ENCODE peak calls at places on chromosomes 4 and X, in ten cellular contexts. G is CD8-positive, alpha-beta memory T cell; Y is fibroblast of lung; L is GM23248; H is neuronal stem cell; O is neural progenitor cell; U is upper lobe of right lung; B is psoas muscle; W is H9; A is spleen. X is an unnamed sample.

GRCh38 chr4:110518889-110519490 is 43.0 kb downstream of the ENPEP start:
- DNase-seq in G (peak; percentile 11), L (peak; percentile 57), B (no peak), Y (peak; percentile 39), A (no peak), O (peak; percentile 38), W (no peak), H (no peak), U (no peak), X (no peak)

GRCh38 chr4:128908735-128909134 is 99.2 kb downstream of the JADE1 start:
- DNase-seq in L (no peak), U (no peak), B (no peak), O (no peak), H (no peak), G (no peak), W (no peak), A (no peak), Y (peak; percentile 33), X (no peak)

GRCh38 chr4:88211473-88212252 is 53.2 kb upstream of the ABCG2 start:
- DNase-seq in A (no peak), Y (peak; percentile 59), H (peak; percentile 72), W (no peak), L (peak; percentile 55), B (no peak), U (no peak), O (peak; percentile 63), G (peak; percentile 46), X (no peak)

GRCh38 chr4:176377705-176378302 is 58.0 kb downstream of the SPCS3 start:
- DNase-seq in Y (peak; percentile 51), H (no peak), G (no peak), L (peak; percentile 50), B (no peak), W (no peak), O (no peak), U (no peak), A (no peak), X (no peak)

GRCh38 chr4:168978001-168978700 is 31.9 kb downstream of the CBR4 start:
- DNase-seq in L (peak; percentile 66), W (no peak), O (no peak), Y (no peak), G (no peak), H (no peak), B (no peak), A (no peak), U (no peak), X (no peak)

GRCh38 chr4:158856852-158857251 is 88.0 kb downstream of the FNIP2 start:
- DNase-seq in Y (peak; percentile 77), O (peak; percentile 34), L (peak; percentile 64), A (no peak), B (no peak), U (no peak), W (no peak), G (no peak), H (no peak), X (no peak)

GRCh38 chr4:98754736-98755135 is 96.3 kb upstream of the TSPAN5 start:
- DNase-seq in W (no peak), Y (no peak), H (no peak), A (no peak), O (no peak), L (no peak), B (no peak), U (no peak), G (no peak), X (no peak)

GRCh38 chr4:152652102-152652501 is 27.7 kb downstream of the TMEM154 start:
- DNase-seq in O (no peak), W (no peak), B (no peak), U (no peak), Y (no peak), L (no peak), A (no peak), H (no peak), G (no peak), X (no peak)

GRCh38 chr4:123976285-123976684 is 579.7 kb downstream of the SPRY1 start:
- DNase-seq in W (no peak), U (no peak), H (peak; percentile 56), G (no peak), L (no peak), B (no peak), Y (peak; percentile 68), O (peak; percentile 65), A (no peak), X (no peak)

GRCh38 chr4:24809376-24809775 is 14.0 kb downstream of the SOD3 start:
- DNase-seq in O (peak; percentile 31), G (no peak), A (no peak), W (peak; percentile 51), B (no peak), U (no peak), Y (no peak), H (no peak), L (peak; percentile 12), X (no peak)

GRCh38 chrX:53266914-53267313 is 14.5 kb downstream of the IQSEC2 start:
- DNase-seq in W (no peak), A (no peak), U (no peak), H (no peak), O (no peak), B (no peak), Y (no peak), L (no peak), G (no peak), X (no peak)

GRCh38 chr4:69881173-69881773 is 21.3 kb upstream of the SULT1E1 start:
- DNase-seq in U (no peak), G (peak; percentile 42), O (peak; percentile 63), Y (peak; percentile 77), B (no peak), L (peak; percentile 77), H (peak; percentile 6), W (peak; percentile 26), A (no peak), X (no peak)

GRCh38 chr4:108370291-108370690 is 201.6 kb upstream of the LEF1 start:
- DNase-seq in L (no peak), O (peak; percentile 45), W (no peak), G (peak; percentile 49), H (no peak), A (no peak), B (no peak), U (no peak), Y (no peak), X (no peak)

GRCh38 chr4:166972071-166972470 is 262.2 kb downstream of the SPOCK3 start:
- DNase-seq in U (no peak), H (no peak), W (no peak), O (no peak), A (no peak), L (no peak), B (no peak), G (no peak), Y (peak; percentile 61), X (no peak)

GRCh38 chr4:128924951-128925350 is 115.5 kb downstream of the JADE1 start:
- DNase-seq in U (no peak), O (no peak), L (peak; percentile 36), Y (no peak), B (no peak), W (no peak), A (no peak), H (no peak), G (no peak), X (no peak)

GRCh38 chrX:8235026-8235425 is 64.0 kb upstream of the VCX2 start:
- DNase-seq in U (no peak), W (no peak), G (no peak), Y (peak; percentile 2), O (no peak), L (no peak), A (no peak), H (no peak), B (no peak), X (no peak)

DNA sequence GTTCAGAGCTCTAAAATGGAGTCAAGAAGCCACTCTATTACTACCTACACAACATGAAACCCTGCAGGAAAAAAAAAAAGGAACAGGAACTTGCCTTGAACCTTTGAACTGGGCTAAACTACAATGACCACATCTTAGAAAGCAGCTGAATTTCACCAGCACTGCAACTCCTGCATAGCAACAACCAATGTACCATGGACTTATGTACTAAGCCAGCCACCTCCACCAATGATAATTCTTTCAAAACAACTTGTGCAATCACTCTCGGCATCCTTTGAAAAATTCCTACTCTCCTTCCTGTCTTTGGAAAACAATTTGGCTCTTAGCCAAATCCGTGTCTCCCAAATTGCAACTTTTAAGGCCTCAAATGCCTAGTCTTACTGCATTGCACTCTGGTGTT is 26.8 kb upstream of the FMR1 start:
- DNase-seq in A (no peak), H (no peak), G (no peak), W (no peak), U (no peak), L (no peak), Y (no peak), B (no peak), O (no peak), X (no peak)
- H3K27ac ChIP-seq in A (no peak overlapping the region), H (no peak overlapping the region), G (no peak overlapping the region), W (no peak overlapping the region), U (no peak overlapping the region), L (no peak overlapping the region), Y (no peak overlapping the region), B (no peak overlapping the region), O (no peak overlapping the region), X (no peak overlapping the region)

DNA sequence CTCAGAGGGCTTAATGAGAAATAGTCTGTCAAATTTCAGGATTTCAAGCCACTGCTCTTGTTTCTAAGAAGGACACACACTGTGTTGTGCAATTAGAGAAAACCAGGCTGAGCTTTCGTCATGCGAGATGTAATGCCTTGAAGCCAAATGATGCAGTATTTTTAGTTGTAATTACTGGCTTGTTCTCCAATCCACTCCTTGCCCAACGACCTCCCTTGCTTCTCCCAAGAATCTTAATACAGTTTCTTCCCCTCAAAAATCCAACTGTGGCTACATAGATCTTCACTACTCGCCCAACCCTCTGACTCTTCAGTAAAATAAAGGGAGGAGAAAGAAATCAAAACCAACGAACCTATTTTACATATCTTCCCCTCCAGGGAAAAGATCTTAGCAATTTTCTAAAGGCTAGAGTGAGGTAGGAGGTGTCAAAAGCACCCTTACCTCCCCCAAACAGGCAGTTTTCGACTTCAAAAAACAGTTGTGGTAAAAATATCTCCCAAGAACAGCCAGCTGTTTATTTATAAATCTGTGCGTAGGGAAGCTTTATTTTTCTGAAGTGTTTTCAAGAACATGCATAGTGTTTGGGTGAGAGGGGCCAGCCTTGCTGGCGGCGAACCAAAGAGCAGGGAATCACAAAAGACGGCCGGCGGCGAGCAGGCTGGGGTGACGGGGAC is 68.7 kb downstream of the MGST2 start:
- DNase-seq in U (no peak), L (peak; percentile 78), G (no peak), O (peak; percentile 30), H (no peak), A (no peak), W (no peak), B (no peak), Y (peak; percentile 91), X (no peak)
- H3K27ac ChIP-seq in U (peak overlapping the region; percentile 88), L (peak overlapping the region; percentile 23), G (no peak overlapping the region), O (peak overlapping the region; percentile 78), H (peak overlapping the region; percentile 68), A (peak overlapping the region; percentile 80), W (no peak overlapping the region), B (peak overlapping the region; percentile 80), Y (peak overlapping the region; percentile 68), X (peak overlapping the region; percentile 81)

GRCh38 chrX:43882294-43882681 is at the start of gene MAOB:
- DNase-seq in U (peak; percentile 72), W (peak; percentile 45), O (peak; percentile 58), Y (no peak), L (peak; percentile 35), B (peak; percentile 54), H (peak; percentile 20), A (no peak), G (peak; percentile 1), X (peak; percentile 0)
- H3K27ac ChIP-seq in U (peak within 1 kb of the TSS; percentile 66), W (no peak within 1 kb of the TSS), O (no peak within 1 kb of the TSS), Y (no peak within 1 kb of the TSS), L (no peak within 1 kb of the TSS), B (peak within 1 kb of the TSS; percentile 81), H (no peak within 1 kb of the TSS), A (no peak within 1 kb of the TSS), G (no peak within 1 kb of the TSS), X (peak within 1 kb of the TSS; percentile 87)

GRCh38 chr4:89665662-89666061 is 171.3 kb downstream of the SNCA start:
- DNase-seq in U (no peak), B (no peak), A (no peak), Y (no peak), W (no peak), O (no peak), H (no peak), G (no peak), L (no peak), X (no peak)
- H3K27ac ChIP-seq in U (no peak overlapping the region), B (no peak overlapping the region), A (no peak overlapping the region), Y (no peak overlapping the region), W (no peak overlapping the region), O (no peak overlapping the region), H (no peak overlapping the region), G (no peak overlapping the region), L (no peak overlapping the region), X (no peak overlapping the region)